ENCODE peak calls at places on chromosomes 3 and 15, in four cellular contexts. One of them, this sample, is unnamed.

GRCh38 chr3:131277836-131278497 is 103.6 kb upstream of the NUDT16 start:
- DNase-seq in mucosa of gallbladder: no peak
- DNase-seq in CD8-positive, alpha-beta memory T cell: no peak
- DNase-seq in fibroblast of lung: peak; percentile 4
- DNase-seq in this sample: no peak

GRCh38 chr15:96125681-96126080 is 204.8 kb upstream of the NR2F2 start:
- DNase-seq in mucosa of gallbladder: no peak
- DNase-seq in CD8-positive, alpha-beta memory T cell: no peak
- DNase-seq in fibroblast of lung: peak; percentile 71
- DNase-seq in this sample: no peak

GRCh38 chr3:97232635-97233034 is 418.2 kb downstream of the EPHA6 start:
- DNase-seq in mucosa of gallbladder: peak; percentile 41
- DNase-seq in CD8-positive, alpha-beta memory T cell: no peak
- DNase-seq in fibroblast of lung: no peak
- DNase-seq in this sample: no peak

GRCh38 chr3:190580443-190580842 is 66.6 kb downstream of the IL1RAP start:
- DNase-seq in mucosa of gallbladder: no peak
- DNase-seq in CD8-positive, alpha-beta memory T cell: no peak
- DNase-seq in fibroblast of lung: no peak
- DNase-seq in this sample: no peak

GRCh38 chr3:191352014-191352413 is 21.7 kb upstream of the UTS2B start:
- DNase-seq in mucosa of gallbladder: no peak
- DNase-seq in CD8-positive, alpha-beta memory T cell: no peak
- DNase-seq in fibroblast of lung: no peak
- DNase-seq in this sample: no peak

GRCh38 chr3:53602866-53603265 is 108.5 kb downstream of the CACNA1D start:
- DNase-seq in mucosa of gallbladder: no peak
- DNase-seq in CD8-positive, alpha-beta memory T cell: no peak
- DNase-seq in fibroblast of lung: no peak
- DNase-seq in this sample: no peak

GRCh38 chr3:111594205-111594604 is 941 bp downstream of the ZBED2 start:
- DNase-seq in mucosa of gallbladder: no peak
- DNase-seq in CD8-positive, alpha-beta memory T cell: no peak
- DNase-seq in fibroblast of lung: peak; percentile 17
- DNase-seq in this sample: no peak

GRCh38 chr3:12797892-12798558 is 1.5 kb downstream of the CAND2 start:
- DNase-seq in mucosa of gallbladder: no peak
- DNase-seq in CD8-positive, alpha-beta memory T cell: no peak
- DNase-seq in fibroblast of lung: no peak
- DNase-seq in this sample: no peak